ENCODE peak calls at places on chromosomes 4 and X, in six cellular contexts. W is astrocyte of the spinal cord, Z is left ventricle myocardium inferior, S is heart left ventricle, H is bronchial epithelial cell, V is IMR-90. O is an unnamed sample.
A peak's percentile ranks its signal among the peaks of the same experiment; 100 is the strongest.

GRCh38 chrX:151704023-151704663 is 8.9 kb downstream of the PRRG3 start:
- DNase-seq in W (no peak), Z (no peak), S (no peak), H (no peak), V (no peak), O (no peak)

GRCh38 chrX:39855748-39856129 is 242.0 kb downstream of the BCOR start:
- DNase-seq in W (no peak), Z (no peak), S (no peak), H (peak; percentile 44), V (peak; percentile 43), O (no peak)

GRCh38 chr4:1593881-1594345 is 90.2 kb downstream of the FAM53A start:
- DNase-seq in W (no peak), Z (no peak), S (peak; percentile 2), H (no peak), V (no peak), O (no peak)

GRCh38 chr4:188727746-188728145 is 588.5 kb downstream of the TRIML1 start:
- DNase-seq in W (no peak), Z (no peak), S (no peak), H (no peak), V (peak; percentile 55), O (no peak)

GRCh38 chr4:94827481-94828110 is 69.8 kb downstream of the BMPR1B start:
- DNase-seq in W (peak; percentile 78), Z (no peak), S (no peak), H (peak; percentile 99), V (peak; percentile 92), O (no peak)

GRCh38 chr4:9703391-9703790 is 78.0 kb upstream of the DRD5 start:
- DNase-seq in W (no peak), Z (peak; percentile 39), S (peak; percentile 42), H (peak; percentile 43), V (no peak), O (peak; percentile 79)

GRCh38 chr4:10741961-10742699 is 57.6 kb upstream of the CLNK start:
- DNase-seq in W (no peak), Z (no peak), S (no peak), H (no peak), V (no peak), O (no peak)

GRCh38 chr4:16627999-16628398 is 270.4 kb downstream of the LDB2 start:
- DNase-seq in W (peak; percentile 86), Z (no peak), S (no peak), H (no peak), V (peak; percentile 95), O (no peak)

GRCh38 chrX:37378830-37379229 is 29.7 kb downstream of the PRRG1 start:
- DNase-seq in W (no peak), Z (no peak), S (no peak), H (no peak), V (no peak), O (no peak)

GRCh38 chrX:37800762-37801161 is 20.9 kb downstream of the CYBB start:
- DNase-seq in W (no peak), Z (no peak), S (no peak), H (peak; percentile 1), V (no peak), O (no peak)

GRCh38 chr4:78644744-78645330 is 93.3 kb downstream of the ANXA3 start:
- DNase-seq in W (peak; percentile 81), Z (peak; percentile 50), S (peak; percentile 63), H (peak; percentile 85), V (peak; percentile 86), O (peak; percentile 62)

GRCh38 chrX:133709486-133709885 is 275.9 kb downstream of the GPC3 start:
- DNase-seq in W (no peak), Z (no peak), S (no peak), H (no peak), V (no peak), O (no peak)

GRCh38 chr4:52358855-52359254 is 300.2 kb downstream of the USP46 start:
- DNase-seq in W (peak; percentile 38), Z (peak; percentile 34), S (peak; percentile 38), H (no peak), V (no peak), O (no peak)

GRCh38 chrX:134362560-134363089 is 97.3 kb upstream of the HPRT1 start:
- DNase-seq in W (no peak), Z (no peak), S (no peak), H (no peak), V (no peak), O (no peak)

DNA sequence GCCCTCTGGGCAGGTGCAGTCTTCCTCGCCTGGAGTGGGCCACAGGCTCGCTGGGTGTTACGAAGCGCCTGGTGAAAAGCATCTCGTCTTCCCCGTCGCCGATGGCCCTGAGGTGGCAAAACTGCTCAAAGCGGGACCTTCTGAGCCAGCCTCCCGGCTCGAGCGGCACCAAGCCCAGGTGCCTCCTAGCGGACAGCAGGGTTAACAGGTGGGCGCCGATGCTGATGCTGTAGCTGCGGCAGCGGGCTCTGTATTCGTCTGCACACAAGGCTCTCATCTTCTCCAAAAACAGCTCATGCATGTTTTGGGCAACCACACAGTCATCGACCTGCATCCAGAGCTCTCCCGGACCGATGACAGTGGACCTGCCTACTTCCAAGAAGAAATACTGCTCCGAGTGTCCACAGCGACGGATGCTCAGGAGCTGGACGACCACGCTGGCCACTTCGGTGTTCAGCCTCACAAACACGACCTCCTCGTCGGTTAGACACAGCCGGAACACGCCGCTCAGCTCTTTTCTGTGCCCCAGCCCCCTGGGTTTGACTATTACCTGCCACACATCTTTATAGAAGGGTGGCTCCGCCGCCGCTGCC is 1.2 kb downstream of the IRS4 start:
- DNase-seq in W (no peak), Z (no peak), S (no peak), H (peak; percentile 1), V (no peak), O (no peak)
- TF ChIP-seq CTCF in W (peak; percentile 3), Z (no peak), S (no peak), H (peak; percentile 39), V (no peak), O (no peak)

DNA sequence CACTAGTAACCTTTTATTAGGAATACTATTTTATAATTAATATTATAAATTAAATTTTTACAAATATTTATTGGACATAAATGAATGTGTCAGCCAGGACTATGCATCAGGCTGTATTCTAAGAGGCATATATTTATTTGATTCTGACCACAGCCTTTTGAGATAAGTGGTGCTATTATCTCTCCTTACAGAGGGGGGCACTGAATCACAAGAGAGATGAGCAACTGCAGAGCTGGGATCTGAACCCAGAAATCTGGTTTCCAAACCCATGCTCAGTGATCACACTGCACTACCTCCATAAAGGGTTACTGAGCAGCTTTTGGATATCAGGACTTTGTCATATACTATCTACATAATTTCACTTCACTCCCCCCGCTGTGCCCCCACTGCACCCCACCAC is 322.0 kb downstream of the TMA16 start:
- DNase-seq in W (no peak), Z (no peak), S (no peak), H (no peak), V (no peak), O (no peak)
- TF ChIP-seq CTCF in W (no peak), Z (no peak), S (no peak), H (no peak), V (no peak), O (no peak)

DNA sequence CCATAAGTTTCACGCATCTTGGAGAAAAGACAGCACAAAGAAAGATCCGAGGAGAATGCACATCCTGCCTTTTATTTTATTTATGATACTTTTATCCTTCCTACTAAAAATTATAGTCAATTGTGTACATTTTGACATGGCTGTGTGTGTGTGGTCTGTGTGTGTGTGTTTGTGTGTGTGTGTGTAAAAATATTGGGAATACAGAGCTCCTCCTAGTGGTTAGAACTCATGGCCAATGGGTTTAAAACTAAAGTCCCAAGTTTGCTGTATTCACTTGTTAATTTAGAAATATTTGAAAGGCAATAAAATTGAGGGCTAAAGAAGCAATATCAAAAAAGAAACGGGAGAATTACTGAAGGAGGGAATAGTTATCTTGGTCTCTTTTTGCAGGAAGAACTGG is 47.5 kb downstream of the NKX6-1 start:
- DNase-seq in W (peak; percentile 12), Z (no peak), S (no peak), H (peak; percentile 13), V (no peak), O (no peak)
- TF ChIP-seq CTCF in W (peak; percentile 62), Z (peak; percentile 25), S (no peak), H (peak; percentile 40), V (peak; percentile 30), O (peak; percentile 53)

DNA sequence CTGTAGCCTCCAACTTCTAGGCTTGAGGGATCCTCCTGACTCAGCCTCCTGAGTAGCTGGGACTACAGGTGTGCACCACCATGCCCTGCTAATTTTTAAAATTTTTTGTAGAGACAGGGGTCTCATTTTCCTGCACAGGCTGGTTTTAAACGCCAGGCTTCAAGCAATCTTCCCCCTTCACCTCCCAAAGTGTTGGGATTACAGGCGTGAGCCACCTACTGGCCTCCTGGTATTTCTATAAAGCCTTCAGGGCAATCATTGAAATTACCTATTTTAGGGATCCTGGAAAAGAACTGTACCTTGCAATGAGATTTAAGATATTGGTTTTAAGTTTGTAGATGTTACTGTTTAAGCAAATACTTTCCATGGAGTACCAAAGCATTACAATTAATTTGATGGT is 13.5 kb upstream of the PLS3 start:
- DNase-seq in W (no peak), Z (no peak), S (no peak), H (no peak), V (no peak), O (no peak)
- TF ChIP-seq CTCF in W (peak; percentile 22), Z (no peak), S (no peak), H (no peak), V (no peak), O (no peak)

GRCh38 chr4:138981930-138982390 is 33.6 kb upstream of the NOCT start:
- DNase-seq in W (peak; percentile 19), Z (no peak), S (peak; percentile 32), H (peak; percentile 74), V (peak; percentile 74), O (no peak)
- TF ChIP-seq CTCF in W (no peak), Z (peak; percentile 58), S (no peak), H (peak; percentile 39), V (peak; percentile 31), O (no peak)